ENCODE peak calls at places on chromosome 21, in six cellular contexts. J, M, Z, Y, L and Q are unnamed samples.

GRCh38 chr21:27631471-27631870 is 664.6 kb upstream of the ADAMTS5 start:
- DNase-seq in L (no peak), M (peak; percentile 54), Y (no peak), J (no peak), Z (peak; percentile 72), Q (no peak)

GRCh38 chr21:21664871-21665270 is 666.7 kb downstream of the NCAM2 start:
- DNase-seq in M (no peak), Z (peak; percentile 59), Y (no peak), L (no peak), J (no peak), Q (no peak)

GRCh38 chr21:29928537-29928936 is 11.3 kb downstream of the GRIK1 start:
- DNase-seq in Z (no peak), J (no peak), M (no peak), Y (no peak), L (no peak), Q (no peak)

GRCh38 chr21:42441963-42442362 is 38.3 kb downstream of the UBASH3A start:
- DNase-seq in Y (no peak), Z (no peak), J (no peak), M (no peak), L (no peak), Q (no peak)

GRCh38 chr21:26188422-26188821 is 17.9 kb upstream of the APP start:
- DNase-seq in L (no peak), M (no peak), J (no peak), Z (no peak), Y (no peak), Q (no peak)

GRCh38 chr21:29523646-29524045 is 224.9 kb downstream of the BACH1 start:
- DNase-seq in J (no peak), L (no peak), Z (no peak), Y (no peak), M (no peak), Q (no peak)

GRCh38 chr21:42591170-42591869 is 62.1 kb upstream of the PDE9A start:
- DNase-seq in J (no peak), Y (no peak), Z (no peak), M (no peak), L (no peak), Q (no peak)

GRCh38 chr21:25572895-25573310 is 34.4 kb downstream of the MRPL39 start:
- DNase-seq in Z (peak; percentile 59), M (no peak), Y (no peak), J (no peak), L (no peak), Q (no peak)

GRCh38 chr21:36749935-36750578 is 51.1 kb downstream of the SIM2 start:
- DNase-seq in L (peak; percentile 98), M (peak; percentile 91), Z (peak; percentile 44), J (peak; percentile 87), Y (peak; percentile 88), Q (peak; percentile 66)

GRCh38 chr21:18155508-18156193 is 89.0 kb upstream of the CHODL start:
- DNase-seq in L (peak; percentile 48), J (no peak), M (no peak), Z (no peak), Y (peak; percentile 26), Q (no peak)
- H2BK120ac ChIP-seq in L (no peak overlapping the region), J (no peak overlapping the region), M (no peak overlapping the region), Z (no peak overlapping the region), Y (no peak overlapping the region), Q (peak overlapping the region; percentile 52)

GRCh38 chr21:39108291-39109162 is 74.7 kb downstream of the PSMG1 start:
- DNase-seq in Z (no peak), L (no peak), Y (no peak), J (no peak), M (no peak), Q (peak; percentile 26)
- H2BK120ac ChIP-seq in Z (peak overlapping the region; percentile 73), L (no peak overlapping the region), Y (no peak overlapping the region), J (no peak overlapping the region), M (no peak overlapping the region), Q (no peak overlapping the region)

GRCh38 chr21:46366561-46366960 is 42.6 kb downstream of the PCNT start:
- DNase-seq in Y (no peak), J (no peak), M (no peak), L (no peak), Z (no peak), Q (no peak)

GRCh38 chr21:46366091-46366490 is 42.1 kb downstream of the PCNT start:
- DNase-seq in M (no peak), J (no peak), L (no peak), Y (no peak), Z (no peak), Q (no peak)

GRCh38 chr21:46363698-46364097 is 39.7 kb downstream of the PCNT start:
- DNase-seq in Y (no peak), J (peak; percentile 43), Z (no peak), M (no peak), L (no peak), Q (no peak)

GRCh38 chr21:46361937-46362336 is 38.0 kb downstream of the PCNT start:
- DNase-seq in Z (no peak), L (no peak), J (no peak), Y (no peak), M (no peak), Q (no peak)

DNA sequence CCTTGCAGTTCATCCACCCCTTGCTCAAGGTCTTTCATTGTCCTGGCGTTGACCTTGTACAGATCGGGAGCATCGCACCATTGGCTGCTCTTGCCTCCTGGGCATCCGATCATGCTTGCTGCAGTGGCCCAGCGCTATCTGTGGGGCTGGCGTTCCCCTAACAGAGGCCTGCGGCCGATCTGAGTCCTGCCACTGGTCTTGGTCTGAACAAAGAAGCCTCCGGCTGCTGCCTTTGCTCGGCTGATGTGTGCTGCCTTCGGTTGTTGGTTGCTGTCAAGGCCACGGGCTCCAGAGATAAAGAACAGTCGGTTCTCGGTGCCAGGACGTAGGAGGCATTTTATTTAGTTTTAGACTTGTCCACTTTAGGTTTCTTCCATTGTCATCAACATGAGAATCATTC is 39.0 kb downstream of the PCNT start:
- DNase-seq in Z (no peak), L (no peak), M (no peak), J (peak; percentile 12), Y (no peak), Q (no peak)
- H2BK120ac ChIP-seq in Z (no peak overlapping the region), L (no peak overlapping the region), M (no peak overlapping the region), J (no peak overlapping the region), Y (no peak overlapping the region), Q (no peak overlapping the region)

GRCh38 chr21:45428534-45428933 is 23.6 kb downstream of the COL18A1 start:
- DNase-seq in Y (no peak), Z (no peak), J (no peak), L (no peak), M (no peak), Q (no peak)

GRCh38 chr21:45429221-45430164 is 24.5 kb downstream of the COL18A1 start:
- DNase-seq in M (no peak), J (no peak), Y (no peak), L (no peak), Z (no peak), Q (no peak)

GRCh38 chr21:45424854-45425795 is 20.2 kb downstream of the COL18A1 start:
- DNase-seq in J (no peak), L (no peak), M (no peak), Z (no peak), Y (no peak), Q (no peak)

GRCh38 chr21:45430521-45431501 is 25.8 kb downstream of the COL18A1 start:
- DNase-seq in Y (peak; percentile 78), Z (peak; percentile 65), J (peak; percentile 78), M (no peak), L (peak; percentile 94), Q (peak; percentile 31)

DNA sequence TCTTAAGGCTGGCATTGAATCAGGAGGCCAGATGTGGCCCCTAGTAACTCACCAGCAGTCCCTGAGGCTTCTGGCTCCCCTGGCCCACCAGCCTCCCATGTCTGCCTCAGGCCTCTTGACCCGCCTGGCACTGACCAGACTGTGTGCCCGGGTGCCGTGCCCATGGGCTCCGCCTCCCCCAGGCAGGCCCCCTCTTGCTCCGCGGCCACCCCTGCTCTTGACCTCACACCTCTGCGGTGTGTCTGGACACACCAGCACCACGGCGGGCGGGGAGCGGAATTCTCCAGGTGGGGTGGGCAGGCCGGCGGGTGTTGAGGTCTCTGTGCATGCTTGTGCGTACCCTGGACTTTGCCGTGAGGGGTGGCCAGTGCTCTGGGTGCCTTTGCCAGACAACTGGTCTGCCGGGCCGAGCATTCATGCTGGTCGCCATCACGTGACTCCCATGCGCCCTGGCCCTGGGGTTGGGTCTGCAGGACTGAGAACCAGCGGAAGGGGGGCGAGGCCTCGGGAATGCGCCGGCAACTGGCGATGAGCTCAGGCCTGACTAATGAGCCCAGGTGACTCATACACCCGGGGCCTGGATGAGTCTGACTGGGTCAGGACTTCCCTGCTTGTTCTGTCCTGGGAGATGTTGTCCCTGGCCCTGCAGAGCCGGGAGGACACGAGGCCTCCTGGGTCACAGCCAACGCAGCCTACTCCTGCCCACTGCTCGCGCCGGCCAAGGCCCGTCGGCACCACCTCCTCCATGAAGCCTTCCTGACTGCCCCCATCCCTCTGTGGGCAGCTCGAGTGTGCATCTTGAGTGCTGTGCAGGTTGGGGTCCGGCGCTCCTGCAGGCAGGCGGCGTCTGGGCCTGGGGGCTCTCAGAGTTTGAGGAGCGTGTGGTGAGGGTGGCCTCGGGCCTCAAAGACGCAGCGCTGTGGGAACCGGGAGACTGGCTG is 22.6 kb downstream of the COL18A1 start:
- DNase-seq in Y (no peak), L (peak; percentile 97), M (peak; percentile 61), Z (peak; percentile 98), J (peak; percentile 91), Q (no peak)
- H2BK120ac ChIP-seq in Y (no peak overlapping the region), L (no peak overlapping the region), M (peak overlapping the region; percentile 93), Z (peak overlapping the region; percentile 81), J (no peak overlapping the region), Q (no peak overlapping the region)

DNA sequence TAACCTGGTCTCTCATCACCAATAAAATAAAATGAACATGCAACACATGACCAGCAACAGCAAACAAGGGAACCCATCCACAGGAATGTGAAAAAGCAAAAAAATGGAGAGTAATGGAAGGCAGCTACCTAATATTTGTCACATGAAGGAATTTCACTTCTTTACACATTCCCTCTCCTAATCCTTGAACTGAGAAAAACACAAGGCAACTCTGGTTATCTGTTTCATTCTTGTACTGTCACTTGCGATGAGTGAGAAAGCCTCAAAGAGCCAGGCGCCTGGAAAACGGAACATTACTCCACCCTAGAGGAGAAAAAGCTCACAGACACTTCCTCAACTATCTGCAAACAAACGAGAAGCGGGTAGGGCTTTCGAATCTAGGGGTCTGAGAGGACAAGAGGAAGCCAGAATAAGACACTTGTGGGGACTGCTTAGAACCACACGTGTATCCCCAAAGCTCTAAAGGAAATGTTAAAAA is 13.8 kb downstream of the HSF2BP start:
- DNase-seq in Z (peak; percentile 82), Y (peak; percentile 38), L (peak; percentile 84), J (peak; percentile 49), M (peak; percentile 90), Q (no peak)
- H2BK120ac ChIP-seq in Z (peak overlapping the region; percentile 34), Y (no peak overlapping the region), L (no peak overlapping the region), J (no peak overlapping the region), M (no peak overlapping the region), Q (no peak overlapping the region)

DNA sequence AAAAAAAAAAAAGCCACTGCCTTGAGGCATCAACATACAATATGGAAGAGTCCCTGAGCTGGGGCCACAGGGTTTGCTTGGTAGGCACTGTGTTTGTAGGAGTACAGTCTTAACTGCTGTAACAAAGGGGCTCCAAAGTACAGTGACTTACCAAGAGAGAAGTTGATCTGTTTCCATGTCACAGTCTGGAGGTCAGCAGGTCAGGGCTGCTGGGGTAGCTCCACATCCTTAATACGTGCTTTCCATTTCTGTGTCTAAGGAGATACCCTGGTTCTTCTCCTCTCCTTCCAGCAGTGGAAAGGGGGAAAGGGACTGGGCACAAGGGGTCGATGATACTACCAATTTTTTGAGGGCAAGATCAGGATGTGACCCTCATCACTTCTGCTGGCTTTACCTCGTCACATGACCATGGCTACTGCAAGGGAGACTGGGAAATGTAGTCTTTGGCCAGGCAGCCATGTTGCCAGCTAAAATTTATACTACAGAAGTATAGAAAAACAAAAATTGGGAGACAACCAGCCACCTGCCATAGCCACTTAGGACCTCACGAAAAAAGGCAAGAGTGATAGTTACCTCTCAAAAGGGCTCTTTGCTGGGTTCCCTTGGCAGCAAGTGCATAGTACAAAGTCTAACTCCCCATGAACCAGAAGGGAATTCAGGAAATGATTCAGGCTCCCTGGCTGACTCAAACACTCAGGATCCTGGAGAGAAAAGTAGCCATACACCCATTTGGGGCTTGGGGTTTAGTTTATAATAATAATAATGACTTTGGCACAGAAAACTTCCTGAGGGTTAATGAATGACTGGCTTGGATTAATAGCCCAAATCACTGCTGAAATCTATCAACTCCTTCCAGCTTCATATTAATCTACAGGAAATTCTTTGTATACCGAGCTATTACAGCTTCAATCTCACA is 52.7 kb upstream of the ATP5PO start:
- DNase-seq in L (peak; percentile 67), J (no peak), M (no peak), Z (peak; percentile 64), Y (no peak), Q (no peak)
- H2BK120ac ChIP-seq in L (no peak overlapping the region), J (no peak overlapping the region), M (no peak overlapping the region), Z (peak overlapping the region; percentile 98), Y (no peak overlapping the region), Q (no peak overlapping the region)